ENCODE peak calls at places on chromosomes 11 and 22, in four cellular contexts. M, D, Z and U are unnamed samples.
A peak's percentile ranks its signal among the peaks of the same experiment; 100 is the strongest.

GRCh38 chr11:13135385-13136271 is 126.5 kb downstream of the RASSF10 start:
- DNase-seq in D (no peak), M (no peak), Z (no peak), U (no peak)

GRCh38 chr22:43230983-43231723 is 44.2 kb upstream of the TTLL12 start:
- DNase-seq in D (no peak), M (peak; percentile 64), Z (peak; percentile 73), U (peak; percentile 94)

GRCh38 chr22:30140414-30140813 is 60.1 kb downstream of the HORMAD2 start:
- DNase-seq in M (no peak), Z (no peak), D (no peak), U (no peak)

GRCh38 chr11:133361689-133361994 is 170.7 kb downstream of the OPCML start:
- DNase-seq in Z (no peak), M (no peak), D (no peak), U (no peak)

GRCh38 chr22:42700901-42701300 is 19.8 kb downstream of the A4GALT start:
- DNase-seq in Z (no peak), M (no peak), D (no peak), U (no peak)

GRCh38 chr22:41237036-41237706 is 3.6 kb downstream of the CHADL start:
- DNase-seq in Z (no peak), D (no peak), M (no peak), U (no peak)

GRCh38 chr11:76579752-76580151 is 90.8 kb downstream of the LRRC32 start:
- DNase-seq in Z (no peak), M (no peak), D (no peak), U (no peak)

GRCh38 chr11:65444314-65445051 is 21.9 kb downstream of the NEAT1 start:
- DNase-seq in M (no peak), Z (no peak), D (no peak), U (no peak)

GRCh38 chr22:37201066-37201820 is 11.0 kb downstream of the SSTR3 start:
- DNase-seq in M (no peak), D (no peak), Z (no peak), U (no peak)

GRCh38 chr11:19597194-19597593 is 115.4 kb upstream of the NAV2 start:
- DNase-seq in Z (no peak), D (no peak), M (no peak), U (no peak)

GRCh38 chr11:61954106-61955030 is 4.2 kb downstream of the BEST1 start:
- DNase-seq in M (no peak), Z (peak; percentile 56), D (no peak), U (no peak)

GRCh38 chr11:94524293-94524692 is 12.0 kb downstream of the C11orf97 start:
- DNase-seq in Z (no peak), D (no peak), M (no peak), U (no peak)

GRCh38 chr11:12706531-12707499 is 32.6 kb downstream of the TEAD1 start:
- DNase-seq in D (no peak), M (no peak), Z (peak; percentile 70), U (no peak)

GRCh38 chr22:50260801-50261614 is 475 bp downstream of the MAPK12 start:
- DNase-seq in M (peak; percentile 49), D (no peak), Z (peak; percentile 57), U (peak; percentile 87)

GRCh38 chr11:78809931-78810481 is 235.3 kb upstream of the NARS2 start:
- DNase-seq in M (no peak), D (no peak), Z (no peak), U (no peak)

GRCh38 chr11:69536406-69536805 is 54.9 kb downstream of the LINC01488 start:
- DNase-seq in Z (no peak), M (no peak), D (no peak), U (no peak)

DNA sequence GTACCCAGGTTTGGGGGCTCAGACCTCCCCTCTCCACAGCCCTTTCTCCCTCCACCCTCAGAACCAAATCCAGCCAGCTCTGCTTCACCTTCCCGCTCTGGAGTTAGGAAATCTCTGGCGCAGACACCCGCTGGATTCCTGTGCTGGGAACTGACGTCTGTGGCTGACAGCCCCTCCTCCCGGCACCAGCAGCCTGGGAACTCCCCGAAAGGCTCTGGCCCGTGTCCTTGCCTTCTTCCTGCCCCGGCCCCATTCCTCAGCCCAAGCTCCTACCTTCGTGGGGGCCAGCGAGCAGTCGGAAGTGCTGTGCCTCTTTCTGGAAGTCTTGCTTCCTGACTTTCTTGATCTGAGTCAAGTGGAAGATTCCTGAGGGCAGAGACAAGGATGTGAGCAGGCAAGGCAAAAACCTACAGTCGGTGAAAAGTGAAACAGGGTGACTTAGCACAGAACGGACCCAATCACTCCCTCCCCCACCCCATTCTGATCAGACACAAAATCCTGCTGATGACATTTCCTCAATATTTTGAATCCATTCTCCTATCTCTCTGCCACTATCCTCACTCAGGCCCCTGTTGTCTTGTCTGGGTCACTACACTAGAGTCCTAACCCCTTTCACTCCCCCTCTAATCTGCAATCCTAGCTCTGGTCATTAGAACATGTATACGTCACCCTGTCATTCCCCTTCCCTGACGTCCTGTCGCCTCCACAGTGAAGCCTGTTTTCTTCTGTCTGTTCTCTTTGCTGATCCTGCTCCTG is 34.1 kb downstream of the CHRDL2 start:
- DNase-seq in M (no peak), D (no peak), Z (peak; percentile 57), U (no peak)
- TF ChIP-seq SPI1 in M (no peak), D (no peak), Z (no peak), U (no peak)

DNA sequence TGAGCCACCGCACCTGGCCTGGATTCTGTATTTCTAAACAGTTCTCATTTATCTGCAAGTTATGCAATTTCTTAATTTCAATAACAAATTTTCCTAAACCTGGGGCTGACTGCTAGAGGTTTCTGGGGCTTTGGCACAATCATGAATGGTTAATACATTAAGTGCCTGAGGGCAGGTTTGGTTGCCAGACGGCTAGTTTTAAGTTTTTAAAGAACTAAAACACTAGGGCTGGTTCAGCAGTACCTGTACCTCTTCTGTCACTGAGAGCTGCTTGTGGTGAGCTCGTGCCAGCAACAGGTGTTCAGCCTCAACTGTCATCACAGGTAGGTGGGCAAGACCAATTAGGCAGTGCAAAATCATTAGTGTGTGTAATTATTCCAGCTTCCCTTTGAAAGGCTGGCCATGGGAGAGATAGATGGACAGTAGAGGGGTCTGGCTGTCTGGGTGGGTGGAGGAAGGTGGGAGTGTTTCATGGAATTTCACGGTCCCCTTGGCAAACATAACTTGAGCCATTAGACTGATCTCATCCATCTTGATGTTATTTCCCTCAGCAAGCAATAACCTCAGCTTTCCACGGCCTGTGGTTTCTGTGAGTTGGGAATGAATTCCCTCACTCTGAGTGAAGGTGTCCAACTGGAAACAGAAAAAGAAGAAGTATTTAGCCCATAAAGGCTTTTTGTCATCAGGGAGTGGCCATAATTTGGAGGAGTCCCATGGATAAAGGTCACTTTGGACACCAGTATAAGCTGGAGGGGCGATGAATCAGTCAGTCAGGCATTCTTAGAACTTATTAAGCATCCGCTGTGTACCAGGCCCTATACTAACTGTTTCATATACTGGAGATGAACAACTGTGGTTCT is 114.8 kb downstream of the SNX19 start:
- DNase-seq in Z (no peak), D (no peak), M (no peak), U (no peak)
- TF ChIP-seq SPI1 in Z (no peak), D (no peak), M (no peak), U (no peak)

DNA sequence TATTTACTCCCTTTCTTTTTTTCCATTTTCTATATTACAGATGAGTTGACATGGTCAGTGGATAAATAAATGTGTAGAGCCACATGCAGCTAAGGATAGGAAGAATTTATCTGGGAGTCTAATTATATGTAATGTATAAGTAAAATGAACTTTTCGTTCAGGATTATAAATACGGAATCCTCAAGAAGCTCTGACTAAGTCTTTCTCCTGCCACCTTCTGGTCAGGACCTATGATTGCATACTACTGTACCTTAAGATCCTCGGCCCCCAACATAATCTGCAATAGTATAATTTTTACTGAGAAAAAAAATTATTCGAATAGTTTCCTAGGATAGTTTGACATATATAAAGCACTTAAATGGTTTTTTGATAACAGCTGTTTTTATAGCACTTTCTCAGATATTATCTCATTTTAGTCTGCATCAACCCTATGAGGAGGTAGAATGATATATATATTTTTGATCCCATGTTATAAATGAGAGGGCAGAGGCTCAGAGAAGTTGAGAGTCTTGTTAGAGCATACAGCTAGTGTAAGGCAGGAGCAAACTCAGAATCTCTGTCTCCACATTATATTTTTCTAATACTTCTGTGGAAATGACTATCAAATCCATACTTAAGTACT is 36.1 kb downstream of the CCDC90B start:
- DNase-seq in Z (peak; percentile 48), D (no peak), M (peak; percentile 11), U (no peak)
- TF ChIP-seq SPI1 in Z (no peak), D (no peak), M (no peak), U (no peak)

DNA sequence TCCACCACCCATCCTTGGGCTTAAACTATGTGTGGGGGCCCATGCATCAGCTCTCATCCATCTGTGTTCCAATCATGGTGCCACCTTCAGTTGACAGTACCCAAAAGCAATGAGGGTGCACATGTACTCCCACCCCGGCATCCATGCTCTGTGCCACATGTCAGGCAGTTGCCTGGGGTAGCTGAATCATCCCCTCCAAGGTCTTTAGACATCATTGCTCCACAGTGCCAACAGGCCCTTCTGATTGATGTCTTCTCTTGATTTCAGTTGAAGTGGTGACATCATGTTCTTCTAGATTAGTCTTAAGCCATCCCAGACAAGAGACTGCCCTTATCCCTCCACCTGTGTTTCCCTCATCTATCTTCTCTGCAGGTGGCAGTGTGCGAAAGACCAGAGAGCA is 42.5 kb downstream of the TMPRSS5 start:
- DNase-seq in D (no peak), M (no peak), Z (peak; percentile 19), U (no peak)
- TF ChIP-seq SPI1 in D (no peak), M (no peak), Z (no peak), U (no peak)

GRCh38 chr11:60871378-60872061 is 4.2 kb downstream of the ZP1 start:
- DNase-seq in Z (no peak), D (no peak), M (no peak), U (no peak)

GRCh38 chr11:60869451-60869825 is 2.1 kb downstream of the ZP1 start:
- DNase-seq in Z (no peak), M (no peak), D (no peak), U (no peak)

GRCh38 chr11:60870733-60871377 is 3.5 kb downstream of the ZP1 start:
- DNase-seq in M (no peak), D (no peak), Z (no peak), U (no peak)

GRCh38 chr11:60868682-60869450 is 1.5 kb downstream of the ZP1 start:
- DNase-seq in M (no peak), Z (no peak), D (no peak), U (no peak)

GRCh38 chr11:60870276-60870675 is 2.9 kb downstream of the ZP1 start:
- DNase-seq in Z (peak; percentile 55), M (no peak), D (no peak), U (no peak)
- TF ChIP-seq SPI1 in Z (no peak), M (no peak), D (no peak), U (no peak)

DNA sequence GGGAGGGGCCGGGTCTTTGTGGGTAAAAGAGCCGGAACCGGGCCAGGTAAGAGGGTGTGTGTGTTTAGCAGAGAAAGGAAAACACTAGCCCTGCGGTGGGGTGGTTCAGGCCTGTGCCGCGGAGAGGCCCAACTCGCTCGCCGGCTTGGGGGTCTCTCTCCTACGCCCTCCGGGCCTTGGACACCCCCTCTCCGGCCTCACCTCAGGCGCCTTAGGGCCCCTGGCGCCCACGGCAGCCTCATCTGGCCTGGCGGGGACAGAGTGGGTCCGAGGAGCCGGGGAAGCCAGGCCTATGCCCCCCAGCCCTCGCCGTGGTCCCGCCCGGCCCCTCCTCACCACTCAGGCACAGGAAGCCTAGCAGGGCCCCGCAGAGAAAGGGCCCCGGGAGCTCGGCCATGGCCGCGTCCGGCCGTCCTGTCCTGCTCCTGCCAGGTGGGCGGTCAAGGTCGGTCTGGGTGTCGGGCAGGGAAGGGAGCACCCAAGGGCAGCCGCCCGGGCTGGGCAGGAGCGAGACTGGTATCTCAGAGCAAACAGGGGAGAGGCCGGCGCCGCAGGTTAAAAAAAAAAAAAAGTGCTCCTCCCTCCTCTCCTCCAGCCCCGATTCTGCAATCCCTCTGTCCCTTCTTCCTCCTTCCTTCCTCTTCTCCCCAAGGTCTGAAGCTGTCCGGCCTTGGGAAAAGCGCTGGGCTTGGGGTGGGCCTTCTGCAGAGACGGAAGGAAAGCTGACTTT is at the start of gene VSIG2:
- DNase-seq in M (no peak), Z (no peak), D (no peak), U (no peak)
- TF ChIP-seq SPI1 in M (no peak), Z (no peak), D (no peak), U (no peak)

GRCh38 chr11:113593698-113594308 is 112.3 kb downstream of the TMPRSS5 start:
- DNase-seq in D (peak; percentile 25), M (peak; percentile 18), Z (peak; percentile 22), U (no peak)
- TF ChIP-seq SPI1 in D (peak; percentile 90), M (peak; percentile 22), Z (peak; percentile 98), U (peak; percentile 53)